ENCODE peak calls at places on chromosomes 1 and 21, in five cellular contexts. I, J, H, W and C are unnamed samples.

GRCh38 chr1:239879321-239880170 is 212.1 kb upstream of the FMN2 start:
- DNase-seq in I (no peak), W (no peak), J (no peak), H (no peak), C (no peak)

GRCh38 chr21:25501996-25502665 is 105.2 kb downstream of the MRPL39 start:
- DNase-seq in W (no peak), H (peak), I (no peak), J (no peak), C (peak)

GRCh38 chr1:26582836-26583460 is 53.4 kb downstream of the RPS6KA1 start:
- DNase-seq in I (peak), H (peak), W (no peak), J (no peak), C (peak)

GRCh38 chr1:171817511-171818265 is 23.6 kb upstream of the DNM3 start:
- DNase-seq in I (peak), H (peak), J (no peak), W (no peak), C (peak)

GRCh38 chr1:1665815-1666251 is 7.0 kb upstream of the CDK11B start:
- DNase-seq in H (peak), W (no peak), I (no peak), J (no peak), C (peak)

GRCh38 chr1:156475568-156476500 is 24.7 kb downstream of the MEF2D start:
- DNase-seq in I (peak), W (no peak), H (peak), J (no peak), C (no peak)

GRCh38 chr1:147762233-147763024 is 2.0 kb upstream of the GJA5 start:
- DNase-seq in H (no peak), W (no peak), J (no peak), I (no peak), C (no peak)

GRCh38 chr1:45673956-45674355 is 12.4 kb downstream of the GPBP1L1 start:
- DNase-seq in I (no peak), J (no peak), W (no peak), H (no peak), C (no peak)

GRCh38 chr1:44049839-44050238 is 18.6 kb upstream of the SLC6A9 start:
- DNase-seq in J (no peak), I (peak), H (peak), W (no peak), C (peak)

GRCh38 chr21:26379561-26379960 is 193.5 kb downstream of the CYYR1 start:
- DNase-seq in H (no peak), W (no peak), I (no peak), J (no peak), C (no peak)

GRCh38 chr21:35208810-35209517 is 159.9 kb upstream of the RUNX1 start:
- DNase-seq in H (no peak), W (no peak), J (no peak), I (no peak), C (no peak)

GRCh38 chr1:66539491-66539890 is 5.5 kb downstream of the SGIP1 start:
- DNase-seq in I (no peak), W (no peak), J (no peak), H (no peak), C (no peak)

GRCh38 chr1:111856411-111857135 is 100.9 kb downstream of the DDX20 start:
- DNase-seq in W (no peak), J (no peak), H (no peak), I (no peak), C (no peak)

GRCh38 chr21:26070822-26071425 is 99.6 kb downstream of the APP start:
- DNase-seq in W (no peak), H (peak), J (no peak), I (peak), C (peak)

GRCh38 chr21:34885636-34886553 is 163.2 kb downstream of the RUNX1 start:
- DNase-seq in H (no peak), J (no peak), I (no peak), W (no peak), C (peak)

GRCh38 chr1:2372551-2373490 is 18.5 kb downstream of the MORN1 start:
- DNase-seq in H (no peak), I (no peak), W (no peak), J (no peak), C (peak)

GRCh38 chr1:59707216-59707615 is 107.5 kb upstream of the HOOK1 start:
- DNase-seq in W (no peak), H (peak), J (no peak), I (peak), C (peak)

GRCh38 chr1:184062640-184063280 is 11.2 kb downstream of the TSEN15 start:
- DNase-seq in H (no peak), W (no peak), J (no peak), I (no peak), C (no peak)

GRCh38 chr1:168419746-168420145 is 124.1 kb downstream of the XCL2 start:
- DNase-seq in W (no peak), J (no peak), I (no peak), H (no peak), C (no peak)

GRCh38 chr1:21139601-21140000 is 37.1 kb downstream of the EIF4G3 start:
- DNase-seq in W (no peak), J (no peak), H (peak), I (no peak), C (no peak)

GRCh38 chr1:145711213-145711651 is 4.1 kb upstream of the PDZK1 start:
- DNase-seq in I (no peak), J (no peak), W (no peak), H (no peak), C (peak)